ENCODE peak calls at places on chromosomes 16 and 17, in seven cellular contexts. D is body of pancreas, J is Peyer's patch, A is aorta, Z is DND-41, P is neuronal stem cell, M is dorsolateral prefrontal cortex. X is an unnamed sample.

GRCh38 chr17:59565959-59566324 is 532 bp downstream of the DHX40 start:
- DNase-seq in D (peak; percentile 83), J (peak; percentile 53), A (peak; percentile 64), Z (peak; percentile 71), P (peak; percentile 45), M (peak; percentile 87), X (peak; percentile 57)

GRCh38 chr17:22463110-22463850 is 771.0 kb downstream of the KCNJ18 start:
- DNase-seq in D (no peak), J (no peak), A (no peak), Z (no peak), P (no peak), M (no peak), X (no peak)

GRCh38 chr16:83200005-83200779 is 573.4 kb downstream of the CDH13 start:
- DNase-seq in D (no peak), J (no peak), A (no peak), Z (no peak), P (no peak), M (peak; percentile 62), X (no peak)

GRCh38 chr17:4998666-4999428 is 1.1 kb downstream of the KIF1C start:
- DNase-seq in D (peak; percentile 46), J (no peak), A (no peak), Z (no peak), P (no peak), M (no peak), X (no peak)

GRCh38 chr17:43826206-43826605 is 6.7 kb downstream of the MPP3 start:
- DNase-seq in D (no peak), J (no peak), A (no peak), Z (no peak), P (no peak), M (no peak), X (no peak)

GRCh38 chr17:7042507-7043194 is 1.2 kb downstream of the SLC16A11 start:
- DNase-seq in D (no peak), J (peak; percentile 27), A (no peak), Z (no peak), P (no peak), M (no peak), X (peak; percentile 55)

GRCh38 chr16:16109453-16110110 is 113.7 kb downstream of the ABCC6 start:
- DNase-seq in D (peak; percentile 59), J (no peak), A (no peak), Z (no peak), P (no peak), M (no peak), X (no peak)

GRCh38 chr16:24645739-24646645 is 83.5 kb upstream of the TNRC6A start:
- DNase-seq in D (peak; percentile 14), J (no peak), A (no peak), Z (no peak), P (no peak), M (no peak), X (no peak)

GRCh38 chr17:66087073-66087472 is 104.9 kb downstream of the CEP112 start:
- DNase-seq in D (no peak), J (no peak), A (no peak), Z (no peak), P (no peak), M (no peak), X (no peak)

GRCh38 chr16:78177927-78178326 is 78.5 kb downstream of the WWOX start:
- DNase-seq in D (no peak), J (no peak), A (no peak), Z (no peak), P (no peak), M (no peak), X (no peak)

GRCh38 chr17:30920282-30920681 is 1.5 kb upstream of the ADAP2 start:
- DNase-seq in D (no peak), J (no peak), A (no peak), Z (no peak), P (no peak), M (no peak), X (no peak)

GRCh38 chr16:72443809-72444208 is 271.9 kb upstream of the PMFBP1 start:
- DNase-seq in D (no peak), J (no peak), A (no peak), Z (no peak), P (no peak), M (no peak), X (no peak)

GRCh38 chr16:66036162-66036561 is 330.3 kb upstream of the CDH5 start:
- DNase-seq in D (no peak), J (no peak), A (no peak), Z (no peak), P (no peak), M (no peak), X (no peak)

GRCh38 chr17:57011482-57012015 is 33.6 kb downstream of the SCPEP1 start:
- DNase-seq in D (no peak), J (no peak), A (no peak), Z (no peak), P (no peak), M (no peak), X (no peak)

GRCh38 chr17:28747046-28747691 is 3.4 kb downstream of the TRAF4 start:
- DNase-seq in D (peak; percentile 93), J (no peak), A (peak; percentile 58), Z (no peak), P (no peak), M (peak; percentile 46), X (no peak)

GRCh38 chr17:27552467-27552779 is 78.6 kb upstream of the LGALS9 start:
- DNase-seq in D (peak; percentile 69), J (no peak), A (no peak), Z (no peak), P (no peak), M (no peak), X (no peak)

GRCh38 chr16:20744922-20745440 is 3.4 kb upstream of the THUMPD1 start:
- DNase-seq in D (no peak), J (no peak), A (peak; percentile 54), Z (no peak), P (no peak), M (no peak), X (no peak)

GRCh38 chr17:32813021-32813420 is 63.9 kb downstream of the MYO1D start:
- DNase-seq in D (no peak), J (no peak), A (no peak), Z (no peak), P (no peak), M (no peak), X (no peak)

GRCh38 chr17:4394208-4395110 is 28.0 kb upstream of the UBE2G1 start:
- DNase-seq in D (no peak), J (no peak), A (no peak), Z (no peak), P (no peak), M (no peak), X (no peak)

GRCh38 chr17:73067075-73067474 is 25.4 kb downstream of the SLC39A11 start:
- DNase-seq in D (no peak), J (no peak), A (no peak), Z (no peak), P (no peak), M (no peak), X (no peak)

GRCh38 chr16:75264999-75265910 is 13.8 kb upstream of the BCAR1 start:
- DNase-seq in D (peak; percentile 66), J (no peak), A (peak; percentile 68), Z (no peak), P (no peak), M (no peak), X (no peak)

GRCh38 chr16:58732545-58733247 is 1.4 kb downstream of the GOT2 start:
- DNase-seq in D (no peak), J (no peak), A (no peak), Z (no peak), P (no peak), M (no peak), X (no peak)

GRCh38 chr17:77508047-77508715 is 367.4 kb downstream of the SEC14L1 start:
- DNase-seq in D (no peak), J (no peak), A (no peak), Z (no peak), P (no peak), M (no peak), X (no peak)

GRCh38 chr16:23229714-23230113 is 47.2 kb downstream of the SCNN1G start:
- DNase-seq in D (no peak), J (no peak), A (no peak), Z (no peak), P (no peak), M (no peak), X (no peak)

GRCh38 chr17:15411556-15412198 is 55.7 kb downstream of the CDRT4 start:
- DNase-seq in D (no peak), J (no peak), A (peak; percentile 68), Z (no peak), P (no peak), M (no peak), X (no peak)

GRCh38 chr17:71699907-71700306 is 420.9 kb upstream of the SOX9 start:
- DNase-seq in D (no peak), J (no peak), A (no peak), Z (no peak), P (no peak), M (no peak), X (no peak)

GRCh38 chr16:14095883-14096551 is 24.9 kb downstream of the MRTFB start:
- DNase-seq in D (peak; percentile 67), J (no peak), A (no peak), Z (no peak), P (no peak), M (no peak), X (no peak)

GRCh38 chr17:64005734-64006167 is 7.6 kb downstream of the PRR29 start:
- DNase-seq in D (peak; percentile 48), J (no peak), A (peak; percentile 39), Z (no peak), P (no peak), M (no peak), X (no peak)

GRCh38 chr16:1037023-1037933 is 35.3 kb upstream of the SSTR5 start:
- DNase-seq in D (no peak), J (no peak), A (no peak), Z (no peak), P (no peak), M (no peak), X (no peak)

GRCh38 chr17:16419929-16420271 is 4.5 kb downstream of the TRPV2 start:
- DNase-seq in D (no peak), J (no peak), A (no peak), Z (no peak), P (no peak), M (no peak), X (no peak)

GRCh38 chr16:87806246-87806607 is 40.4 kb upstream of the KLHDC4 start:
- DNase-seq in D (no peak), J (no peak), A (no peak), Z (no peak), P (no peak), M (no peak), X (no peak)
- H3K4me3 ChIP-seq in D (no peak overlapping the region), J (peak overlapping the region; percentile 24), A (no peak overlapping the region), Z (peak overlapping the region; percentile 16), P (no peak overlapping the region), M (peak overlapping the region; percentile 48), X (peak overlapping the region; percentile 57)

GRCh38 chr17:2214047-2214717 is 89.4 kb downstream of the SMG6 start:
- DNase-seq in D (no peak), J (peak; percentile 21), A (peak; percentile 80), Z (no peak), P (no peak), M (peak; percentile 70), X (no peak)
- H3K4me3 ChIP-seq in D (no peak overlapping the region), J (no peak overlapping the region), A (no peak overlapping the region), Z (no peak overlapping the region), P (no peak overlapping the region), M (peak overlapping the region; percentile 13), X (no peak overlapping the region)

GRCh38 chr16:70380919-70381603 is 34.4 kb downstream of the DDX19A start:
- DNase-seq in D (peak; percentile 96), J (peak; percentile 97), A (peak; percentile 98), Z (peak; percentile 98), P (peak; percentile 97), M (peak; percentile 98), X (peak; percentile 96)
- H3K4me3 ChIP-seq in D (peak overlapping the region; percentile 64), J (peak overlapping the region; percentile 72), A (peak overlapping the region; percentile 76), Z (peak overlapping the region; percentile 79), P (peak overlapping the region; percentile 93), M (peak overlapping the region; percentile 71), X (peak overlapping the region; percentile 86)

GRCh38 chr16:51114369-51114768 is 36.7 kb downstream of the SALL1 start:
- DNase-seq in D (no peak), J (no peak), A (no peak), Z (no peak), P (no peak), M (no peak), X (no peak)
- H3K4me3 ChIP-seq in D (no peak overlapping the region), J (no peak overlapping the region), A (no peak overlapping the region), Z (no peak overlapping the region), P (no peak overlapping the region), M (no peak overlapping the region), X (no peak overlapping the region)

X was measured in naive thymus-derived CD4-positive, alpha-beta T cell.